ENCODE peak calls at places on chromosomes 2 and 18, in ten cellular contexts. T, S, B, P, U, Z, J, V, Q and A are unnamed samples.

GRCh38 chr2:222797308-222797707 is 63.5 kb upstream of the ACSL3 start:
- DNase-seq in T (no peak), S (peak), B (no peak), P (peak), U (no peak), Z (no peak), J (no peak), V (peak), Q (no peak), A (no peak)

GRCh38 chr2:113284481-113284880 is 5.8 kb upstream of the PAX8 start:
- DNase-seq in T (no peak), S (no peak), B (no peak), P (no peak), U (no peak), Z (no peak), J (no peak), V (no peak), Q (no peak), A (no peak)

GRCh38 chr2:160956243-160956802 is 203.9 kb upstream of the TANK start:
- DNase-seq in T (no peak), S (peak), B (no peak), P (no peak), U (no peak), Z (peak), J (peak), V (no peak), Q (no peak), A (no peak)

GRCh38 chr2:231671617-231672350 is 36.5 kb upstream of the PTMA start:
- DNase-seq in T (no peak), S (no peak), B (no peak), P (peak), U (no peak), Z (no peak), J (no peak), V (no peak), Q (peak), A (peak)

GRCh38 chr18:48433541-48433940 is 24.4 kb upstream of the ZBTB7C start:
- DNase-seq in T (no peak), S (no peak), B (no peak), P (no peak), U (no peak), Z (no peak), J (no peak), V (no peak), Q (no peak), A (no peak)

GRCh38 chr18:75109819-75110218 is 99.1 kb downstream of the PTGR3 start:
- DNase-seq in T (no peak), S (no peak), B (no peak), P (no peak), U (no peak), Z (no peak), J (no peak), V (no peak), Q (no peak), A (no peak)

GRCh38 chr2:54909006-54909405 is 141.2 kb downstream of the RTN4 start:
- DNase-seq in T (no peak), S (no peak), B (no peak), P (no peak), U (no peak), Z (no peak), J (no peak), V (no peak), Q (no peak), A (no peak)

GRCh38 chr2:15223887-15224286 is 337.2 kb downstream of the NBAS start:
- DNase-seq in T (no peak), S (no peak), B (no peak), P (no peak), U (no peak), Z (no peak), J (no peak), V (no peak), Q (no peak), A (no peak)

GRCh38 chr2:211349031-211349430 is 792.6 kb downstream of the CPS1 start:
- DNase-seq in T (no peak), S (no peak), B (no peak), P (no peak), U (no peak), Z (no peak), J (no peak), V (no peak), Q (no peak), A (no peak)

GRCh38 chr2:122148128-122148792 is 392.8 kb downstream of the TSN start:
- DNase-seq in T (no peak), S (no peak), B (no peak), P (no peak), U (no peak), Z (no peak), J (no peak), V (no peak), Q (no peak), A (no peak)

GRCh38 chr2:85421706-85422457 is 3.4 kb downstream of the SH2D6 start:
- DNase-seq in T (no peak), S (no peak), B (no peak), P (no peak), U (no peak), Z (no peak), J (no peak), V (no peak), Q (no peak), A (no peak)

GRCh38 chr2:240650254-240650965 is 25.1 kb downstream of the GPR35 start:
- DNase-seq in T (no peak), S (no peak), B (no peak), P (no peak), U (no peak), Z (peak), J (no peak), V (no peak), Q (no peak), A (no peak)

GRCh38 chr2:240648650-240649275 is 23.5 kb downstream of the GPR35 start:
- DNase-seq in T (no peak), S (peak), B (no peak), P (no peak), U (no peak), Z (peak), J (no peak), V (peak), Q (no peak), A (no peak)

GRCh38 chr2:240647503-240648154 is 22.3 kb downstream of the GPR35 start:
- DNase-seq in T (no peak), S (peak), B (no peak), P (no peak), U (no peak), Z (peak), J (no peak), V (no peak), Q (no peak), A (no peak)

GRCh38 chr2:240648155-240648649 is 22.9 kb downstream of the GPR35 start:
- DNase-seq in T (no peak), S (no peak), B (no peak), P (no peak), U (no peak), Z (no peak), J (no peak), V (no peak), Q (no peak), A (no peak)

GRCh38 chr2:240649331-240649730 is 24.1 kb downstream of the GPR35 start:
- DNase-seq in T (no peak), S (no peak), B (no peak), P (no peak), U (no peak), Z (peak), J (no peak), V (no peak), Q (no peak), A (no peak)
- TF ChIP-seq POLR2AphosphoS5 in T (no peak), S (no peak), B (no peak), P (no peak), U (no peak), Z (no peak), J (no peak), V (no peak), Q (no peak), A (no peak)

DNA sequence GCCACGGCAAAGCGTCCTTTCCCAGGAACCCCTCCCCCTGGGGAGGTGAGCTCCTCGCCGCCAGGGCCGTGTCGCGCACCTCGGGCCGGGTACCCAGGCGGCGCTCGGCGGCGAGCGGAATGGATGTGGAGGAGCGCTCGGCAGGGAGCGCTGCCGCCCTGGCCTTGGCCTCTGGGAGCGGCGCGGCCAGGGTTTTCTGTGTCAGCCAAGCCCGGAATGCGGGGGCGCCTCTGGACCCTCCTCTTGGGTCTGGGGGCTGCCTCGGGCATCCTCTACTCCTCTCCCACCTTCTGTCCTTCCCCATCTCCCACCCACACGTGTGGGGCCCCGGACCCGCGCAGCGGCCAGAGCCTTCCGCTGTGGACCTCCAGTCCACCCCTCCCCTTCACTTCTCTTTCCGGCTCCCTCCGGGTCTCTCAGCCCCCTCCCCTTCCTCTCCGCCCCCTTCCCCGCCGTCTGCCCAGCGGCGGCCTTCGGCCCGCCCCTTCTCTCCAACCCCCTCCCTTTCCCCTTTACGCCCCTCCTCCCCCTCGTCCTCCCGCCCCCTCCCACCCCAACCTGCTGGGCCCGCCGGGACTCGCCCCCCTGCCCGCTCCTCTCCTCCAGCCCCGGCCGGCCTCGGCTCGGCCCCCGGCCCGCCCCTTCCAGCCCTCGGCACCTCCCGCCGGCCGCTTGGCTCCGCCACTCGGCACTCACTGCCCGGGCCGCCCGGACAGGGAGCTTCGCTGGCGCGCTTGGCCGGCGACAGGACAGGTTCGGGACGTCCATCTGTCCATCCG is at the start of gene MERTK:
- DNase-seq in T (peak), S (peak), B (peak), P (peak), U (peak), Z (peak), J (peak), V (peak), Q (peak), A (peak)
- TF ChIP-seq POLR2AphosphoS5 in T (peak), S (peak), B (no peak), P (peak), U (peak), Z (peak), J (no peak), V (peak), Q (peak), A (peak)

GRCh38 chr2:219218279-219219112 is at the start of gene ABCB6:
- DNase-seq in T (peak), S (peak), B (peak), P (peak), U (peak), Z (peak), J (peak), V (peak), Q (peak), A (peak)
- TF ChIP-seq POLR2AphosphoS5 in T (peak), S (peak), B (peak), P (peak), U (peak), Z (peak), J (no peak), V (no peak), Q (peak), A (peak)

DNA sequence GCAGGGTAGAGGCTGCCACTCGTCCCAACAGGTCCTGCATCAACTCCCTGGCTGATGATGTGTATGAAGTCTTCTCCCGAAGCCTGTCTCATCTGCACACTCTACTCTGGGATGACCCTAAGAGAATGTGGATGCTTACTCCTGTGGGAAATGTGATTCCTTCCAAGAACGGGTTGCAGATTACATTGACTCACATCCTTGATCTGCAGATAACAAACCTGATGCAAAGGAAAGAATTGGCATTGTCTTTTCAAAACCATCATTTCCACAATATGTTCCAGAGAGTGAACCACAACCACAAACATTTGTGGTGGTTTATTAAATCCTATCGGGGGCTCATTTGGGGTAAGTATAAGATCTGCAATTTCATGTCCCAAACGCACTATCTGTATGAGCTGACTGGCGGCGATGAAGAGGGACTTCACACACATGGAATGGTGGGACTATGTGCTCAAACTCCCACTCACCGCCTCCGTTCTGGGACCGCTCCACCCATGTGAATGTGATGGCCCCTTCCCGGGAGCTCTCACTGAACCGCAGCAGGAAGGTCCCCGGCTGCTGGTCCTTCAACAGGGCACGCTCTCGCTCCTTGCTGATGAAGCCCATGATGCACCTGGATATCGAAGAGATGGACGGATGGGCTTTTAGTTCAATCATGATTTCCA is 35.5 kb downstream of the STAT1 start:
- DNase-seq in T (no peak), S (no peak), B (no peak), P (no peak), U (no peak), Z (no peak), J (no peak), V (no peak), Q (no peak), A (no peak)
- TF ChIP-seq POLR2AphosphoS5 in T (no peak), S (peak), B (peak), P (no peak), U (no peak), Z (no peak), J (no peak), V (no peak), Q (peak), A (no peak)

GRCh38 chr2:176455865-176456291 is 186.6 kb downstream of the MTX2 start:
- DNase-seq in T (no peak), S (peak), B (no peak), P (no peak), U (no peak), Z (peak), J (peak), V (peak), Q (no peak), A (peak)
- TF ChIP-seq POLR2AphosphoS5 in T (no peak), S (no peak), B (no peak), P (no peak), U (no peak), Z (peak), J (no peak), V (no peak), Q (no peak), A (peak)

DNA sequence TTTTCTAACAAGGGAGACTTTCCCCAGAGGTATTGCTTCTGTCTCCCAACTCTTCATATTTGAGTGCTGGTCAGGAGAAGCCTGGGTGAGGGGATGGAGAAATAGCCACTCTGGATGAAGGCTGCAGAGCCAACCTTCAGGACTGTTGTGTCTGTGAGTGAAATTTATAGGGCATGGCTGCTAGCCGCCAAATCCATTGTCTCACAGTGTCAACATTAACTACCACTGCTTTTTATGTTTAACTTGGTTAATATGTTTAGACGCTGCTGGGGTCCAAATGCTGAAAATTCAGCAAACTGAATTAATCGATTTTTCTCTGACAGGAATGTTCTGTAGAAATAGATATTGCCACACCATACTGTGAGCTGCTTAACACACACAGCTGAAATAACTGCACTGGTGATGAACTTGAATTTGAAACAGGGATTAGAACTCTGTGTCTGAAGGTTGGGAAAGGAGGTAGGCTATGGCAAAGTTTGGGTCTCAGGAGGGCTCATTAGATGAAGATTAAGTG is 281.0 kb downstream of the DCC start:
- DNase-seq in T (no peak), S (no peak), B (no peak), P (no peak), U (no peak), Z (no peak), J (no peak), V (no peak), Q (no peak), A (no peak)
- TF ChIP-seq POLR2AphosphoS5 in T (no peak), S (no peak), B (no peak), P (no peak), U (no peak), Z (no peak), J (no peak), V (no peak), Q (no peak), A (no peak)

DNA sequence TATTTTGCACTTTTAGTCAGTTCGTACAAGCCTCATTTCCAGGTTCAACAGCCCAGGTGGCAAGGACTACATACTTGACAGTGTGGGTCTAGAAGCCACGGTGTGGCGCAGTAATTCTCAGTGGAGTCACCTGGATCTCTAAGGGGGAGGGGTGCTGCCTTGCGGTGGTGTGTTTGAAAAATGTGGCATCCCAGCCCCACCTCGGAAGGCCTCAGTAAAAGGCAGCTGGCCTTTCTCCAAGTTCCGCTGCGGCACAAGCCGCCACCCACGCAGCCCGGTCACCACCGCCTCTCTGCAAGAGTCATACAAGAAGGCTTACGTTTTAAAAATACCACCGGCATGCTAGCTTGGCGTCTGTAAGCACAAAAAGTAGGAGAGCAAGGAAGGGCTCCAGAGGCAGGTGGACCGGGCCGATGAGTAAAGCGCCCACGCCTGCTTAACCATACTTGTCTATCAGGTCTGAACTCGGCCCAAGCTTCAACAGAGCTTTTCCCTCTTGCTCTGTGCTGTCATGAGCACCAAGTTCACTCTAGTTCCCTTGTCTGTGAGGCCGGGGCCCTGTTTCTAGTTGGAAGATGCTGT is 49.5 kb downstream of the SPRED2 start:
- DNase-seq in T (peak), S (peak), B (peak), P (peak), U (no peak), Z (peak), J (peak), V (peak), Q (peak), A (peak)
- TF ChIP-seq POLR2AphosphoS5 in T (peak), S (no peak), B (no peak), P (no peak), U (no peak), Z (no peak), J (no peak), V (no peak), Q (peak), A (no peak)

GRCh38 chr2:238713234-238713832 is 134.6 kb upstream of the TWIST2 start:
- DNase-seq in T (no peak), S (no peak), B (no peak), P (no peak), U (no peak), Z (no peak), J (no peak), V (no peak), Q (no peak), A (no peak)

GRCh38 chr2:238716171-238716570 is 131.7 kb upstream of the TWIST2 start:
- DNase-seq in T (no peak), S (no peak), B (no peak), P (no peak), U (no peak), Z (no peak), J (no peak), V (no peak), Q (no peak), A (no peak)

GRCh38 chr2:238712011-238712410 is 135.9 kb upstream of the TWIST2 start:
- DNase-seq in T (no peak), S (no peak), B (no peak), P (no peak), U (no peak), Z (no peak), J (no peak), V (no peak), Q (no peak), A (no peak)

GRCh38 chr2:238716585-238716984 is 131.3 kb upstream of the TWIST2 start:
- DNase-seq in T (no peak), S (no peak), B (no peak), P (no peak), U (no peak), Z (no peak), J (no peak), V (peak), Q (no peak), A (no peak)

DNA sequence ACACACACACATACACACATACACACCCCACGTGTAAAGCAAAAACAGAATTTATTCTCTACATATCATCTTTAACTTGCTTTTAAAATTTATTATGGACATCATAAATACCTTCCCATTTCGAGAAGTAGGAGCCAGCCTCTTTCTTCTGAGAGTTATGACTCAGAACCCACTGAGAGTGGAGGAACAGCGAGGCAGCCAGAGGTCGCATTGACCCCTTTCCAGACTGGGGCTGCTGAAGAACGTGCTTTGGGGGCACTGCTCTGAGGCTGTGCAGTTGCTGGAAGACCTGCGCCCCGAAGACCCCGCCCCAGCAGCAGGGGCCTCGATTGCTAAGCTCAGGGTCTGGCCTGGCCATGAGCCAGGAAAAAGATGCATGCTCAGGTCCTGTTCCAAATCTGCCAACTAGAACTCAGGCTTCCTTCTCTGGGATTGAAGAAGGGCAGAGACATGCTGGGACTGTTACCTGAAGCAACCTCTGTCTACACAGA is 133.8 kb upstream of the TWIST2 start:
- DNase-seq in T (no peak), S (no peak), B (no peak), P (no peak), U (no peak), Z (no peak), J (no peak), V (no peak), Q (no peak), A (no peak)
- TF ChIP-seq POLR2AphosphoS5 in T (no peak), S (no peak), B (no peak), P (no peak), U (no peak), Z (peak), J (no peak), V (no peak), Q (no peak), A (peak)

DNA sequence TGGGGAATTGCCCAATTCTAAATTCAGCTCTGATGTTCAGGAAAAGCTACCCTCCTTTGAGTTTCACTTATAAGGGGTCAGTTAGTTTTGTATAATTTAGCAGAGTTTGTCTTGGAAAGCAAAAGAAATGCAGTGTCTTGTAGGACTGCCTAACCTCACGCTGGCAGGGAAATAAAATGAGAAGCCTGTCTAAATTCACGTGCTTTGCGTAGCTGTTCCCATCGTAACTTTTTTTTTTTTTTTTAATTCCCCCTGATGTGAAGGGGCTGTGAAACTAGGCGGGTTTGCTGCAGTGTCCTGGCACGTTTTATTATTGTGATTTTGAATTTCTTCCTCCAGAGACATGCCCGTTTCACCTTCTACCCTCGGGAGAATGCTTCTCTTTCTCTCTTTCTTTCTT is 2.1 kb downstream of the MEIS1 start:
- DNase-seq in T (no peak), S (no peak), B (no peak), P (no peak), U (no peak), Z (no peak), J (no peak), V (no peak), Q (no peak), A (no peak)
- TF ChIP-seq POLR2AphosphoS5 in T (no peak), S (no peak), B (no peak), P (no peak), U (no peak), Z (peak), J (no peak), V (no peak), Q (no peak), A (peak)